ENCODE peak calls at places on chromosomes 3 and 15, in ten cellular contexts. U is GM10248; J is heart left ventricle; Q is IMR-90; F is Karpas-422; S is esophagus muscularis mucosa; H is bronchial epithelial cell; N is posterior cingulate gyrus; W is GM19239; D is stimulated activated CD8-positive, alpha-beta memory T cell treated with anti-CD3 and anti-CD28 coated beads, Interleukin-4, amount 100 ng/mL, for 24 hours. X is an unnamed sample.

GRCh38 chr3:9225268-9225667 is 24.2 kb downstream of the SRGAP3 start:
- DNase-seq in U (no peak), J (no peak), Q (no peak), F (no peak), S (no peak), H (no peak), N (no peak), W (no peak), D (no peak), X (no peak)

GRCh38 chr3:171526146-171526545 is 65.9 kb upstream of the TNIK start:
- DNase-seq in U (no peak), J (no peak), Q (peak), F (no peak), S (no peak), H (peak), N (no peak), W (no peak), D (no peak), X (peak)

GRCh38 chr3:20054549-20054987 is 14.3 kb downstream of the KAT2B start:
- DNase-seq in U (no peak), J (peak), Q (peak), F (peak), S (no peak), H (peak), N (no peak), W (no peak), D (peak), X (peak)

GRCh38 chr3:4462641-4463040 is 4.4 kb downstream of the SUMF1 start:
- DNase-seq in U (no peak), J (no peak), Q (no peak), F (no peak), S (no peak), H (no peak), N (no peak), W (no peak), D (no peak), X (no peak)

GRCh38 chr3:175737646-175738572 is 878.8 kb downstream of the NAALADL2 start:
- DNase-seq in U (no peak), J (no peak), Q (peak), F (no peak), S (no peak), H (peak), N (no peak), W (no peak), D (no peak), X (no peak)

GRCh38 chr3:114892117-114892870 is 254.8 kb downstream of the ZBTB20 start:
- DNase-seq in U (no peak), J (no peak), Q (no peak), F (no peak), S (no peak), H (no peak), N (no peak), W (no peak), D (no peak), X (no peak)

GRCh38 chr3:11989383-11990050 is 14.7 kb upstream of the SYN2 start:
- DNase-seq in U (no peak), J (no peak), Q (no peak), F (peak), S (no peak), H (no peak), N (no peak), W (no peak), D (no peak), X (no peak)

GRCh38 chr3:50983887-50984286 is 309.2 kb downstream of the DOCK3 start:
- DNase-seq in U (no peak), J (no peak), Q (no peak), F (no peak), S (no peak), H (no peak), N (no peak), W (no peak), D (no peak), X (no peak)

GRCh38 chr3:50237133-50237651 is 1.2 kb downstream of the GNAI2 start:
- DNase-seq in U (no peak), J (peak), Q (no peak), F (peak), S (no peak), H (no peak), N (no peak), W (no peak), D (no peak), X (peak)

GRCh38 chr15:77554306-77555080 is 78.2 kb downstream of the LINGO1 start:
- DNase-seq in U (no peak), J (no peak), Q (no peak), F (no peak), S (no peak), H (no peak), N (peak), W (no peak), D (no peak), X (no peak)

GRCh38 chr3:18234717-18235335 is 190.3 kb downstream of the SATB1 start:
- DNase-seq in U (no peak), J (peak), Q (no peak), F (no peak), S (no peak), H (peak), N (no peak), W (no peak), D (no peak), X (no peak)

GRCh38 chr15:43220991-43221403 is at the start of gene EPB42:
- DNase-seq in U (no peak), J (no peak), Q (no peak), F (no peak), S (no peak), H (no peak), N (no peak), W (no peak), D (no peak), X (no peak)

GRCh38 chr15:63896336-63897115 is 62.8 kb upstream of the HERC1 start:
- DNase-seq in U (peak), J (peak), Q (peak), F (peak), S (no peak), H (peak), N (no peak), W (peak), D (peak), X (peak)

GRCh38 chr15:100301905-100302431 is 39.8 kb downstream of the ADAMTS17 start:
- DNase-seq in U (no peak), J (no peak), Q (no peak), F (no peak), S (no peak), H (no peak), N (no peak), W (peak), D (no peak), X (no peak)

GRCh38 chr3:194259982-194260856 is 90.9 kb downstream of the CPN2 start:
- DNase-seq in U (no peak), J (peak), Q (peak), F (no peak), S (no peak), H (peak), N (no peak), W (no peak), D (no peak), X (peak)

GRCh38 chr3:185813691-185814215 is 11.1 kb downstream of the IGF2BP2 start:
- DNase-seq in U (no peak), J (no peak), Q (peak), F (no peak), S (no peak), H (peak), N (no peak), W (no peak), D (no peak), X (peak)

GRCh38 chr15:55289011-55289572 is 521 bp downstream of the RAB27A start:
- DNase-seq in U (peak), J (peak), Q (peak), F (peak), S (no peak), H (peak), N (no peak), W (no peak), D (no peak), X (peak)

GRCh38 chr15:56917652-56918045 is 795 bp upstream of the TCF12 start:
- DNase-seq in U (peak), J (peak), Q (no peak), F (peak), S (no peak), H (no peak), N (no peak), W (no peak), D (no peak), X (no peak)

GRCh38 chr15:63072809-63073277 is 30.3 kb downstream of the TPM1 start:
- DNase-seq in U (no peak), J (no peak), Q (no peak), F (no peak), S (no peak), H (no peak), N (no peak), W (no peak), D (no peak), X (no peak)

GRCh38 chr15:77276943-77277342 is 143.0 kb downstream of the PEAK1 start:
- DNase-seq in U (no peak), J (no peak), Q (no peak), F (no peak), S (no peak), H (no peak), N (no peak), W (no peak), D (no peak), X (no peak)

GRCh38 chr3:148372476-148372875 is 325.2 kb upstream of the AGTR1 start:
- DNase-seq in U (no peak), J (no peak), Q (no peak), F (no peak), S (no peak), H (peak), N (no peak), W (no peak), D (no peak), X (peak)

GRCh38 chr15:89138999-89139612 is 50.9 kb downstream of the ABHD2 start:
- DNase-seq in U (no peak), J (peak), Q (peak), F (no peak), S (no peak), H (no peak), N (no peak), W (no peak), D (no peak), X (no peak)

GRCh38 chr15:60423540-60423939 is 25.8 kb upstream of the ANXA2 start:
- DNase-seq in U (no peak), J (no peak), Q (peak), F (no peak), S (no peak), H (peak), N (no peak), W (no peak), D (no peak), X (peak)

GRCh38 chr3:38646630-38647029 is 2.9 kb downstream of the SCN5A start:
- DNase-seq in U (no peak), J (no peak), Q (peak), F (peak), S (peak), H (peak), N (no peak), W (no peak), D (no peak), X (peak)

GRCh38 chr3:106302451-106303221 is 433.8 kb upstream of the CBLB start:
- DNase-seq in U (peak), J (no peak), Q (no peak), F (peak), S (no peak), H (no peak), N (no peak), W (peak), D (no peak), X (no peak)

GRCh38 chr15:63015618-63016017 is 26.9 kb upstream of the TPM1 start:
- DNase-seq in U (no peak), J (peak), Q (peak), F (no peak), S (no peak), H (peak), N (no peak), W (no peak), D (no peak), X (peak)

GRCh38 chr15:96353931-96354730 is 23.6 kb downstream of the NR2F2 start:
- DNase-seq in U (no peak), J (peak), Q (peak), F (no peak), S (no peak), H (no peak), N (no peak), W (no peak), D (no peak), X (no peak)

GRCh38 chr15:64246364-64247189 is 83.8 kb upstream of the PPIB start:
- DNase-seq in U (peak), J (no peak), Q (peak), F (no peak), S (no peak), H (peak), N (no peak), W (peak), D (no peak), X (peak)

GRCh38 chr3:42262525-42262924 is 3.5 kb downstream of the CCK start:
- DNase-seq in U (no peak), J (no peak), Q (peak), F (no peak), S (no peak), H (peak), N (no peak), W (no peak), D (no peak), X (peak)

GRCh38 chr3:10957976-10958749 is 34.4 kb upstream of the SLC6A1 start:
- DNase-seq in U (no peak), J (peak), Q (no peak), F (no peak), S (no peak), H (no peak), N (no peak), W (no peak), D (no peak), X (peak)

GRCh38 chr15:29669823-29670222 is 152.4 kb downstream of the TJP1 start:
- DNase-seq in U (no peak), J (no peak), Q (peak), F (no peak), S (no peak), H (peak), N (no peak), W (no peak), D (no peak), X (peak)

X was measured in amniotic epithelial cell.